ENCODE peak calls at places on chromosomes 7 and 10, in four cellular contexts. One of them, this sample, is unnamed.

GRCh38 chr7:5043661-5044060 is 2.0 kb upstream of the RBAK start:
- DNase-seq in SK-N-SH: no peak
- DNase-seq in GM23338: no peak
- DNase-seq in GM23248: no peak
- DNase-seq in this sample: no peak

GRCh38 chr7:151798851-151799428 is 78.0 kb downstream of the PRKAG2 start:
- DNase-seq in GM23338: no peak
- DNase-seq in GM23248: peak; percentile 19
- DNase-seq in SK-N-SH: no peak
- DNase-seq in this sample: no peak

GRCh38 chr10:43376828-43377227 is 5.4 kb downstream of the FXYD4 start:
- DNase-seq in GM23338: no peak
- DNase-seq in SK-N-SH: no peak
- DNase-seq in GM23248: no peak
- DNase-seq in this sample: no peak

GRCh38 chr10:71974489-71975011 is 10.4 kb downstream of the CHST3 start:
- DNase-seq in GM23248: peak; percentile 96
- DNase-seq in GM23338: no peak
- DNase-seq in SK-N-SH: no peak
- DNase-seq in this sample: no peak

GRCh38 chr7:31271641-31272405 is 68.7 kb downstream of the NEUROD6 start:
- DNase-seq in GM23338: no peak
- DNase-seq in SK-N-SH: no peak
- DNase-seq in GM23248: no peak
- DNase-seq in this sample: no peak

GRCh38 chr10:132381726-132382125 is 15.3 kb upstream of the PWWP2B start:
- DNase-seq in SK-N-SH: no peak
- DNase-seq in GM23248: no peak
- DNase-seq in GM23338: no peak
- DNase-seq in this sample: no peak

GRCh38 chr10:43969506-43969905 is 320.8 kb upstream of the ZNF32 start:
- DNase-seq in GM23338: no peak
- DNase-seq in SK-N-SH: no peak
- DNase-seq in GM23248: no peak
- DNase-seq in this sample: no peak

GRCh38 chr10:114206902-114207301 is 27.7 kb downstream of the TDRD1 start:
- DNase-seq in SK-N-SH: no peak
- DNase-seq in GM23338: no peak
- DNase-seq in GM23248: no peak
- DNase-seq in this sample: no peak

GRCh38 chr10:7826971-7827370 is 8.7 kb downstream of the TAF3 start:
- DNase-seq in GM23338: peak; percentile 41
- DNase-seq in SK-N-SH: no peak
- DNase-seq in GM23248: peak; percentile 34
- DNase-seq in this sample: no peak

GRCh38 chr7:27191716-27192545 is 6.9 kb upstream of the HOXA11 start:
- DNase-seq in GM23248: no peak
- DNase-seq in SK-N-SH: no peak
- DNase-seq in GM23338: peak; percentile 74
- DNase-seq in this sample: no peak

GRCh38 chr10:124043310-124044142 is 49.9 kb downstream of the CHST15 start:
- DNase-seq in GM23338: no peak
- DNase-seq in GM23248: no peak
- DNase-seq in SK-N-SH: no peak
- DNase-seq in this sample: no peak

GRCh38 chr10:52517017-52517416 is 202.9 kb downstream of the DKK1 start:
- DNase-seq in GM23338: peak; percentile 9
- DNase-seq in GM23248: peak; percentile 44
- DNase-seq in SK-N-SH: no peak
- DNase-seq in this sample: no peak

GRCh38 chr7:97819161-97819560 is 53.0 kb downstream of the ASNS start:
- DNase-seq in SK-N-SH: no peak
- DNase-seq in GM23338: peak; percentile 51
- DNase-seq in GM23248: no peak
- DNase-seq in this sample: no peak

GRCh38 chr10:72228318-72228751 is 12.3 kb upstream of the ASCC1 start:
- DNase-seq in SK-N-SH: peak; percentile 37
- DNase-seq in GM23338: no peak
- DNase-seq in GM23248: no peak
- DNase-seq in this sample: no peak

GRCh38 chr10:6044060-6044459 is 18.1 kb downstream of the IL2RA start:
- DNase-seq in GM23338: no peak
- DNase-seq in GM23248: no peak
- DNase-seq in SK-N-SH: no peak
- DNase-seq in this sample: no peak

DNA sequence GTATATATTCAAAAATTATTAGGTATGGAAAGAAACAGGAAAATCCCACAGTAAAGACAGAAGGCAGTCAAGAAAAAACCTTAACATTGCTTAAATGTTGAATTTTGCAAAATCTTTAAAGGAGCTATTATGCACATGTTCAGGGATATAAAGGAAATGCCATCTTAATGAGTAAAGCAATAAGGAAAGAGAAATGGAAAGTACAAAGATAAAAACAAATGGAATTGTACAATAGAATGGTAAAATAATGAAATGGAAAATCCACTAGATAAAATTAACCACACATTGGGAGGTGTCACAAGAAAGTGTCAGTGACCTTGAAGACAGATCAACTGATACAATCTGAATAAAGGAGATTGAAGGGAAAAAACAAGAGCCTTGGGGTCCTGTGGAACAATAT is 82.0 kb downstream of the KIF20B start:
- DNase-seq in GM23248: peak; percentile 27
- DNase-seq in GM23338: no peak
- DNase-seq in SK-N-SH: no peak
- DNase-seq in this sample: no peak
- H3K9me2 ChIP-seq in GM23248: no peaks in the 10 kb centered on the region
- H3K9me2 ChIP-seq in GM23338: no peaks in the 10 kb centered on the region
- H3K9me2 ChIP-seq in SK-N-SH: no peaks in the 10 kb centered on the region
- H3K9me2 ChIP-seq in this sample: no peaks in the 10 kb centered on the region

DNA sequence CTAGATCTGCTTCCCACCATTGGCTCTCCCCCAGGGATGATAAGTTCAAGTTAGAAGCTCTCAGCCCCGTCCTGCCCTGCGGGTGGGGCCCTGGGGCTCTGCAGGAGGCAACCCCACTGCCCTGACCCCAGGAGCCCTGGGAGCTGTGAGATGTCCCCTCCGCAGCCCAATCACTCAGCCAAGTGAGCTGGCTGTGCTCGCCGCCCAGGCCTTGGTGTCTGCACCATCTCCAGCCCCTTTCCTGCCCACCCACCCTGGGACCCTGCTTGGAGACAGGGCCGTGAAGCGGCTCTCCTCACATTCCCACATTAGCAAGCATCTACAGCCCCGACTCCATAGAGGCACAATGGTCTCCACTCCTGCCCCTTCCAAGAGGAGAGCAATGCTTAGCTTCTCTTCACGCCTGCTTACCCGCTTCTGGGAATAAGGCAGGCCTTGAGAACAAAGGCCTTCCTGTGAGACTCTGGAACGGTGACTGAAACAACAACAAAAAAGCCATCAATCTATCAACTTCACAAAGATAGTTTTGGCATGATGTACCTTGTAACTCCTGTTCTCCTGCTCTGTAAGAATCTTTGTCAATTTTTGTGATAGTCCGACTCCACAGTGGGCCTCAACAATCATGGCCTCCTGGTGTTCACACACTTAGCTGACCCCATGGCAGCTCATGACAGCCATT is 67.7 kb downstream of the FOXL3 start:
- DNase-seq in SK-N-SH: no peak
- DNase-seq in GM23248: no peak
- DNase-seq in GM23338: no peak
- DNase-seq in this sample: no peak
- H3K9me2 ChIP-seq in SK-N-SH: no peaks in the 10 kb centered on the region
- H3K9me2 ChIP-seq in GM23248: no peaks in the 10 kb centered on the region
- H3K9me2 ChIP-seq in GM23338: no peaks in the 10 kb centered on the region
- H3K9me2 ChIP-seq in this sample: no peaks in the 10 kb centered on the region

GRCh38 chr10:60236869-60237524 is 152.7 kb downstream of the ANK3 start:
- DNase-seq in SK-N-SH: peak; percentile 16
- DNase-seq in GM23248: peak; percentile 71
- DNase-seq in GM23338: no peak
- DNase-seq in this sample: peak; percentile 96

GRCh38 chr10:60238408-60239100 is 151.1 kb downstream of the ANK3 start:
- DNase-seq in GM23338: peak; percentile 74
- DNase-seq in SK-N-SH: peak; percentile 18
- DNase-seq in GM23248: peak; percentile 49
- DNase-seq in this sample: peak; percentile 89

GRCh38 chr10:60237977-60238376 is 151.7 kb downstream of the ANK3 start:
- DNase-seq in GM23338: no peak
- DNase-seq in SK-N-SH: no peak
- DNase-seq in GM23248: peak; percentile 40
- DNase-seq in this sample: peak; percentile 66

GRCh38 chr10:60234531-60234930 is 155.1 kb downstream of the ANK3 start:
- DNase-seq in SK-N-SH: no peak
- DNase-seq in GM23248: no peak
- DNase-seq in GM23338: no peak
- DNase-seq in this sample: peak; percentile 52

GRCh38 chr10:60235001-60235400 is 154.7 kb downstream of the ANK3 start:
- DNase-seq in GM23338: no peak
- DNase-seq in SK-N-SH: no peak
- DNase-seq in GM23248: peak; percentile 51
- DNase-seq in this sample: no peak
- H3K9me2 ChIP-seq in GM23338: no peaks in the 10 kb centered on the region
- H3K9me2 ChIP-seq in SK-N-SH: no peaks in the 10 kb centered on the region
- H3K9me2 ChIP-seq in GM23248: no peaks in the 10 kb centered on the region
- H3K9me2 ChIP-seq in this sample: no peaks in the 10 kb centered on the region

GRCh38 chr10:4144802-4145201 is 359.8 kb upstream of the KLF6 start:
- DNase-seq in SK-N-SH: no peak
- DNase-seq in GM23248: peak; percentile 63
- DNase-seq in GM23338: no peak
- DNase-seq in this sample: no peak

GRCh38 chr10:4136121-4136520 is 351.1 kb upstream of the KLF6 start:
- DNase-seq in SK-N-SH: no peak
- DNase-seq in GM23338: no peak
- DNase-seq in GM23248: peak; percentile 8
- DNase-seq in this sample: peak; percentile 93

GRCh38 chr10:4137299-4137698 is 352.3 kb upstream of the KLF6 start:
- DNase-seq in SK-N-SH: no peak
- DNase-seq in GM23248: no peak
- DNase-seq in GM23338: no peak
- DNase-seq in this sample: peak; percentile 91

GRCh38 chr10:4138146-4138721 is 353.2 kb upstream of the KLF6 start:
- DNase-seq in SK-N-SH: no peak
- DNase-seq in GM23248: peak; percentile 9
- DNase-seq in GM23338: no peak
- DNase-seq in this sample: peak; percentile 60

GRCh38 chr10:4141471-4141870 is 356.5 kb upstream of the KLF6 start:
- DNase-seq in GM23338: peak; percentile 27
- DNase-seq in SK-N-SH: no peak
- DNase-seq in GM23248: peak; percentile 26
- DNase-seq in this sample: peak; percentile 74
- H3K9me2 ChIP-seq in GM23338: no peaks in the 10 kb centered on the region
- H3K9me2 ChIP-seq in SK-N-SH: peaks cover 3% of the 10 kb centered on the region
- H3K9me2 ChIP-seq in GM23248: no peaks in the 10 kb centered on the region
- H3K9me2 ChIP-seq in this sample: no peaks in the 10 kb centered on the region

DNA sequence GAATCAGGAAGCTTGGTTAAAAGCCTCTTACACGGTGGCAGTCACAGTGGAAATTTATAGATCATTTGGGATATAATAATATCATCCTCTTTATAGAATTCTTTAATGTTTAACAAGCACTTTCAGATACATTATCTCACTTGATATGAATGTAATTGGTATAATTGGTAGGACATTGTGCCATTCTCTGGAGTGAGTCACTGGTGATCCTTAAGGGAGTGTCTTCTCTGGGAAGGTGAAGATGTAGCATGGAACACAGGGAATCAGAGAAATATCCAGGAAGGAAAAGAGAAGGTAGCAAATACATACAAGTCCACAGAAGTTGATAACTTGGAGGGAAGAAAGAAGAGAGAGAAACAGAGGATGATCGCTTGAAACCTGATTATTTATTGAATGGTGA is 9.8 kb downstream of the PTPRZ1 start:
- DNase-seq in GM23248: no peak
- DNase-seq in SK-N-SH: no peak
- DNase-seq in GM23338: no peak
- DNase-seq in this sample: no peak
- H3K9me2 ChIP-seq in GM23248: no peaks in the 10 kb centered on the region
- H3K9me2 ChIP-seq in SK-N-SH: no peaks in the 10 kb centered on the region
- H3K9me2 ChIP-seq in GM23338: no peaks in the 10 kb centered on the region
- H3K9me2 ChIP-seq in this sample: no peaks in the 10 kb centered on the region

GRCh38 chr7:112266141-112266540 is 59.6 kb downstream of the ZNF277 start:
- DNase-seq in SK-N-SH: no peak
- DNase-seq in GM23338: no peak
- DNase-seq in GM23248: no peak
- DNase-seq in this sample: no peak

GRCh38 chr7:112262804-112263203 is 56.3 kb downstream of the ZNF277 start:
- DNase-seq in SK-N-SH: no peak
- DNase-seq in GM23338: no peak
- DNase-seq in GM23248: no peak
- DNase-seq in this sample: no peak

GRCh38 chr7:112263519-112263918 is 57.0 kb downstream of the ZNF277 start:
- DNase-seq in GM23338: no peak
- DNase-seq in SK-N-SH: no peak
- DNase-seq in GM23248: no peak
- DNase-seq in this sample: no peak

GRCh38 chr7:112257073-112257472 is 50.6 kb downstream of the ZNF277 start:
- DNase-seq in GM23248: no peak
- DNase-seq in GM23338: no peak
- DNase-seq in SK-N-SH: no peak
- DNase-seq in this sample: no peak

DNA sequence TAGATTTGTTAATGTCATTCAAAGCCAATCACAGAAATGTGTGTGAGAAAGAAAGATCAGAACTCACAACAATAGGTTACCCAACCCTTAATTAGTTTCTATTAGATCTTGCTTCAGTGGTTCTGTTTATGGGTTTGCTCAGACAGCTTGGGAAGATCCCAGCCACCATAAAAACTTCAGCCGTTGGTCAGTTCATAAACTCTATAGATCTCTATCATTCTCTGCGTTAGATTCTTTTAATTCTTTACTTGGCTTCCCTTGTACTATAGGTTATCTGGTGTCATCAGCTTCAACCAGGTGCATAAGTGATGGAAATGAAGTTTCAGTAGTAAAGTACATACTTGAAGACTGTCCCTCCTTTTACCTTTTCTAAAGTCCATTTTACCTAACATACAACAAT is 54.4 kb downstream of the ZNF277 start:
- DNase-seq in GM23248: no peak
- DNase-seq in SK-N-SH: no peak
- DNase-seq in GM23338: no peak
- DNase-seq in this sample: no peak
- H3K9me2 ChIP-seq in GM23248: no peaks in the 10 kb centered on the region
- H3K9me2 ChIP-seq in SK-N-SH: no peaks in the 10 kb centered on the region
- H3K9me2 ChIP-seq in GM23338: no peaks in the 10 kb centered on the region
- H3K9me2 ChIP-seq in this sample: no peaks in the 10 kb centered on the region

GRCh38 chr7:120123528-120123927 is 149.4 kb upstream of the KCND2 start:
- DNase-seq in GM23248: no peak
- DNase-seq in GM23338: no peak
- DNase-seq in SK-N-SH: no peak
- DNase-seq in this sample: no peak
- H3K9me2 ChIP-seq in GM23248: no peaks in the 10 kb centered on the region
- H3K9me2 ChIP-seq in GM23338: no peaks in the 10 kb centered on the region
- H3K9me2 ChIP-seq in SK-N-SH: no peaks in the 10 kb centered on the region
- H3K9me2 ChIP-seq in this sample: no peaks in the 10 kb centered on the region

GRCh38 chr10:33067481-33067880 is 109.5 kb upstream of the ITGB1 start:
- DNase-seq in GM23248: peak; percentile 57
- DNase-seq in SK-N-SH: no peak
- DNase-seq in GM23338: no peak
- DNase-seq in this sample: no peak
- H3K9me2 ChIP-seq in GM23248: no peaks in the 10 kb centered on the region
- H3K9me2 ChIP-seq in SK-N-SH: no peaks in the 10 kb centered on the region
- H3K9me2 ChIP-seq in GM23338: peaks cover 5% of the 10 kb centered on the region
- H3K9me2 ChIP-seq in this sample: no peaks in the 10 kb centered on the region